ENCODE peak calls at places on chromosome 1, in ten cellular contexts. P, Z, Y, T, Q, M, E, C, D and U are unnamed samples.

GRCh38 chr1:51313268-51313852 is 17.0 kb downstream of the TTC39A start:
- DNase-seq in M (no peak), C (no peak), Q (no peak), Z (peak), Y (no peak), D (no peak), E (no peak), P (peak), T (no peak), U (no peak)

GRCh38 chr1:168637350-168637991 is 61.1 kb downstream of the XCL1 start:
- DNase-seq in D (no peak), E (no peak), Y (peak), Q (peak), M (peak), T (no peak), Z (peak), P (peak), C (no peak), U (peak)

GRCh38 chr1:222182641-222183040 is 365.3 kb downstream of the HHIPL2 start:
- DNase-seq in C (no peak), Z (no peak), D (no peak), Q (peak), M (no peak), T (peak), Y (no peak), E (no peak), P (no peak), U (no peak)

GRCh38 chr1:56329970-56330369 is 249.4 kb downstream of the PLPP3 start:
- DNase-seq in Y (no peak), P (no peak), D (no peak), T (no peak), Z (no peak), Q (no peak), E (no peak), C (no peak), M (no peak), U (no peak)

GRCh38 chr1:157626099-157626498 is 28.2 kb upstream of the FCRL4 start:
- DNase-seq in D (no peak), P (peak), M (no peak), Y (no peak), E (no peak), Z (peak), T (no peak), Q (peak), C (no peak), U (peak)

GRCh38 chr1:43878854-43879253 is 54.7 kb upstream of the ARTN start:
- DNase-seq in T (no peak), E (no peak), M (peak), D (no peak), Q (no peak), Y (no peak), Z (no peak), C (no peak), P (no peak), U (no peak)

GRCh38 chr1:10211805-10212405 is 1.5 kb downstream of the KIF1B start:
- DNase-seq in T (no peak), Q (no peak), Y (no peak), Z (peak), E (no peak), M (no peak), D (no peak), C (no peak), P (peak), U (peak)

GRCh38 chr1:162878000-162878596 is 17.1 kb upstream of the CCDC190 start:
- DNase-seq in Z (peak), Q (peak), T (peak), C (no peak), D (no peak), Y (no peak), E (peak), M (peak), P (peak), U (peak)

GRCh38 chr1:223556414-223557124 is 108.9 kb downstream of the CAPN8 start:
- DNase-seq in Z (peak), E (no peak), Y (peak), D (peak), T (no peak), C (no peak), Q (peak), P (peak), M (peak), U (peak)

GRCh38 chr1:188888387-188888786 is 1589.3 kb downstream of the BRINP3 start:
- DNase-seq in P (peak), D (no peak), C (no peak), T (peak), Z (peak), M (no peak), Q (peak), E (no peak), Y (no peak), U (no peak)

GRCh38 chr1:11355594-11356467 is 82.8 kb downstream of the UBIAD1 start:
- DNase-seq in Q (no peak), T (no peak), M (no peak), Y (no peak), D (no peak), Z (no peak), C (no peak), P (no peak), E (no peak), U (no peak)

GRCh38 chr1:25549273-25550154 is 6.1 kb downstream of the LDLRAP1 start:
- DNase-seq in Y (no peak), E (no peak), D (peak), Q (peak), P (no peak), C (peak), T (peak), Z (peak), M (no peak), U (no peak)

GRCh38 chr1:1797731-1798341 is 19.6 kb upstream of the NADK start:
- DNase-seq in D (no peak), P (no peak), C (no peak), M (no peak), Q (no peak), Z (no peak), E (no peak), Y (no peak), T (no peak), U (no peak)

GRCh38 chr1:246793331-246793890 is 69.2 kb downstream of the SCCPDH start:
- DNase-seq in E (no peak), T (no peak), P (no peak), C (no peak), Q (no peak), Z (no peak), D (no peak), Y (no peak), M (no peak), U (no peak)

GRCh38 chr1:15430787-15431570 is 7.3 kb upstream of the CTRC start:
- DNase-seq in P (peak), D (peak), T (no peak), Z (peak), Y (peak), C (peak), E (no peak), Q (peak), M (no peak), U (peak)